ENCODE peak calls at places on chromosome 1, in eight cellular contexts. R is stimulated activated CD4-positive, alpha-beta T cell treated with anti-CD3 and anti-CD28 coated beads, Interleukin-12 subunit alpha, Interleukin-12 subunit beta, amount 100 ng/mL, for 4 hours; H is EL; N is fibroblast of the conjunctiva; L is AG04449; U is cardiac fibroblast; T is astrocyte of the spinal cord; M is effector memory CD4-positive, alpha-beta T cell. O is an unnamed sample.

GRCh38 chr1:107590895-107591622 is 373.9 kb downstream of the VAV3 start:
- DNase-seq in N (no peak), R (no peak), L (no peak), T (no peak), U (no peak), H (no peak), M (no peak), O (no peak)

GRCh38 chr1:10897981-10898728 is 101.7 kb upstream of the CASZ1 start:
- DNase-seq in H (peak), M (no peak), R (no peak), L (no peak), T (peak), U (peak), N (no peak), O (peak)

GRCh38 chr1:1212780-1213152 is 1.2 kb downstream of the TNFRSF4 start:
- DNase-seq in U (no peak), L (no peak), T (no peak), R (no peak), N (no peak), M (peak), H (no peak), O (no peak)

GRCh38 chr1:150159550-150159949 is 9.8 kb downstream of the PLEKHO1 start:
- DNase-seq in H (no peak), N (no peak), T (no peak), R (no peak), M (no peak), U (no peak), L (no peak), O (no peak)

GRCh38 chr1:173798078-173798477 is 26.4 kb upstream of the DARS2 start:
- DNase-seq in U (no peak), R (no peak), N (no peak), M (no peak), T (no peak), H (no peak), L (no peak), O (no peak)

GRCh38 chr1:39048745-39049370 is 22.7 kb downstream of the NDUFS5 start:
- DNase-seq in N (no peak), M (no peak), R (no peak), U (peak), L (no peak), T (no peak), H (no peak), O (no peak)

GRCh38 chr1:29398431-29398830 is 162.1 kb downstream of the PTPRU start:
- DNase-seq in R (no peak), M (no peak), N (no peak), L (no peak), U (peak), H (no peak), T (peak), O (peak)

GRCh38 chr1:16120940-16121410 is 34.9 kb downstream of the EPHA2 start:
- DNase-seq in M (no peak), U (no peak), T (peak), L (no peak), N (no peak), R (no peak), H (no peak), O (peak)

GRCh38 chr1:23422955-23423354 is 1.6 kb downstream of the TCEA3 start:
- DNase-seq in N (no peak), M (no peak), H (peak), T (no peak), U (peak), L (no peak), R (no peak), O (peak)

GRCh38 chr1:8152731-8153702 is 126.9 kb upstream of the ERRFI1 start:
- DNase-seq in M (peak), R (no peak), T (no peak), H (no peak), U (no peak), N (no peak), L (no peak), O (no peak)

GRCh38 chr1:8374812-8375211 is 56.9 kb downstream of the SLC45A1 start:
- DNase-seq in N (no peak), M (no peak), H (peak), R (no peak), U (peak), T (peak), L (no peak), O (peak)

GRCh38 chr1:53687886-53688285 is 51.1 kb downstream of the GLIS1 start:
- DNase-seq in N (no peak), U (no peak), M (no peak), T (peak), H (no peak), R (no peak), L (no peak), O (no peak)

GRCh38 chr1:192539450-192540132 is 36.0 kb upstream of the RGS1 start:
- DNase-seq in T (peak), U (peak), N (peak), H (peak), M (no peak), L (peak), R (no peak), O (peak)

GRCh38 chr1:86487131-86487804 is 18.5 kb downstream of the CLCA1 start:
- DNase-seq in R (no peak), T (peak), N (peak), H (peak), M (no peak), L (peak), U (peak), O (peak)

GRCh38 chr1:240117930-240118329 is 26.2 kb downstream of the FMN2 start:
- DNase-seq in M (no peak), R (no peak), H (no peak), N (no peak), L (no peak), T (no peak), U (no peak), O (no peak)

GRCh38 chr1:11617741-11618140 is 36.5 kb downstream of the FBXO2 start:
- DNase-seq in U (no peak), H (no peak), M (no peak), T (no peak), N (no peak), R (no peak), L (no peak), O (no peak)

GRCh38 chr1:91761303-91761721 is 124.6 kb downstream of the TGFBR3 start:
- DNase-seq in N (no peak), U (no peak), H (no peak), R (no peak), M (no peak), T (no peak), L (no peak), O (no peak)

GRCh38 chr1:10909697-10910489 is 102.6 kb upstream of the TARDBP start:
- DNase-seq in T (no peak), H (peak), N (no peak), U (no peak), M (peak), R (peak), L (no peak), O (peak)

GRCh38 chr1:39720094-39720999 is 18.3 kb upstream of the PPIE start:
- DNase-seq in R (no peak), U (peak), H (peak), T (peak), L (no peak), M (no peak), N (peak), O (peak)

GRCh38 chr1:214583824-214584554 is 19.0 kb upstream of the CENPF start:
- DNase-seq in L (no peak), T (no peak), R (no peak), H (peak), N (no peak), M (no peak), U (peak), O (no peak)

GRCh38 chr1:46517010-46517600 is 27.5 kb downstream of the DMBX1 start:
- DNase-seq in M (no peak), T (no peak), U (no peak), L (no peak), R (no peak), H (no peak), N (no peak), O (no peak)

GRCh38 chr1:28354121-28354520 is 15.4 kb upstream of the PHACTR4 start:
- DNase-seq in R (no peak), L (no peak), N (no peak), M (no peak), T (no peak), U (peak), H (peak), O (peak)

GRCh38 chr1:52259886-52260285 is 106.1 kb downstream of the CC2D1B start:
- DNase-seq in R (no peak), U (no peak), H (no peak), N (no peak), L (no peak), T (no peak), M (no peak), O (no peak)

GRCh38 chr1:178238722-178239510 is 145.0 kb downstream of the RASAL2 start:
- DNase-seq in L (peak), T (peak), R (no peak), M (no peak), H (peak), N (peak), U (peak), O (peak)

GRCh38 chr1:174871886-174872285 is 127.9 kb upstream of the CACYBP start:
- DNase-seq in U (no peak), N (no peak), L (no peak), T (no peak), M (no peak), H (no peak), R (no peak), O (peak)

GRCh38 chr1:30403061-30403645 is 320.2 kb downstream of the MATN1 start:
- DNase-seq in U (no peak), T (no peak), N (no peak), M (no peak), H (no peak), L (no peak), R (no peak), O (no peak)

GRCh38 chr1:91011726-91012125 is 10.1 kb downstream of the ZNF644 start:
- DNase-seq in R (no peak), L (no peak), H (peak), U (peak), T (peak), N (no peak), M (no peak), O (peak)

GRCh38 chr1:151491641-151492040 is 19.5 kb upstream of the CGN start:
- DNase-seq in R (no peak), H (no peak), T (no peak), U (no peak), M (no peak), L (no peak), N (no peak), O (no peak)

GRCh38 chr1:154567386-154568164 is at the start of gene CHRNB2:
- DNase-seq in H (peak), U (peak), T (peak), M (peak), N (no peak), R (peak), L (no peak), O (peak)

GRCh38 chr1:116986531-116987255 is 14.9 kb upstream of the CD101 start:
- DNase-seq in H (no peak), M (no peak), N (no peak), U (no peak), R (peak), T (no peak), L (no peak), O (no peak)

O was measured in astrocyte of the hippocampus.